ENCODE peak calls at places on chromosomes 13 and 19, in seven cellular contexts. R is suprapubic skin, G is sigmoid colon, U is breast epithelium, K is stomach, M is transverse colon, W is endothelial cell of umbilical vein. T is an unnamed sample.

GRCh38 chr19:27774827-27775226 is 1438.1 kb downstream of the UQCRFS1 start:
- DNase-seq in R (no peak), G (no peak), U (no peak), K (no peak), M (no peak), W (no peak), T (no peak)

GRCh38 chr13:41411536-41411935 is 45.8 kb upstream of the RGCC start:
- DNase-seq in R (no peak), G (no peak), U (no peak), K (no peak), M (no peak), W (peak; percentile 32), T (peak; percentile 54)

GRCh38 chr13:35766663-35767062 is 290.2 kb upstream of the MAB21L1 start:
- DNase-seq in R (no peak), G (no peak), U (no peak), K (no peak), M (no peak), W (no peak), T (no peak)

GRCh38 chr13:23608704-23609413 is 38.6 kb downstream of the TNFRSF19 start:
- DNase-seq in R (no peak), G (peak; percentile 78), U (no peak), K (no peak), M (peak; percentile 18), W (peak; percentile 88), T (peak; percentile 88)

GRCh38 chr19:10392120-10392519 is 11.2 kb downstream of the CDC37 start:
- DNase-seq in R (no peak), G (no peak), U (no peak), K (no peak), M (no peak), W (no peak), T (no peak)

GRCh38 chr13:48158915-48159314 is 64.0 kb upstream of the MED4 start:
- DNase-seq in R (no peak), G (no peak), U (no peak), K (no peak), M (no peak), W (no peak), T (no peak)

GRCh38 chr13:59447846-59448620 is 715.7 kb downstream of the DIAPH3 start:
- DNase-seq in R (no peak), G (no peak), U (no peak), K (no peak), M (no peak), W (no peak), T (no peak)

GRCh38 chr19:23526302-23526701 is 131.0 kb upstream of the ZNF91 start:
- DNase-seq in R (no peak), G (no peak), U (no peak), K (no peak), M (no peak), W (no peak), T (no peak)

GRCh38 chr19:41226874-41227390 is 7.9 kb downstream of the AXL start:
- DNase-seq in R (no peak), G (no peak), U (no peak), K (no peak), M (no peak), W (no peak), T (no peak)

GRCh38 chr19:42269518-42270345 is 680 bp downstream of the CIC start:
- DNase-seq in R (peak; percentile 81), G (peak; percentile 77), U (peak; percentile 58), K (no peak), M (no peak), W (no peak), T (peak; percentile 88)

GRCh38 chr19:1068111-1069001 is 1.4 kb downstream of the ARHGAP45 start:
- DNase-seq in R (no peak), G (no peak), U (no peak), K (no peak), M (peak; percentile 66), W (no peak), T (peak; percentile 97)
- H3K4me1 ChIP-seq in R (peaks cover 62% of the 10 kb centered on the region), G (peaks cover 35% of the 10 kb centered on the region), U (peaks cover 19% of the 10 kb centered on the region), K (peaks cover 69% of the 10 kb centered on the region), M (peaks cover 34% of the 10 kb centered on the region), W (peaks cover 35% of the 10 kb centered on the region), T (peaks cover 100% of the 10 kb centered on the region)

DNA sequence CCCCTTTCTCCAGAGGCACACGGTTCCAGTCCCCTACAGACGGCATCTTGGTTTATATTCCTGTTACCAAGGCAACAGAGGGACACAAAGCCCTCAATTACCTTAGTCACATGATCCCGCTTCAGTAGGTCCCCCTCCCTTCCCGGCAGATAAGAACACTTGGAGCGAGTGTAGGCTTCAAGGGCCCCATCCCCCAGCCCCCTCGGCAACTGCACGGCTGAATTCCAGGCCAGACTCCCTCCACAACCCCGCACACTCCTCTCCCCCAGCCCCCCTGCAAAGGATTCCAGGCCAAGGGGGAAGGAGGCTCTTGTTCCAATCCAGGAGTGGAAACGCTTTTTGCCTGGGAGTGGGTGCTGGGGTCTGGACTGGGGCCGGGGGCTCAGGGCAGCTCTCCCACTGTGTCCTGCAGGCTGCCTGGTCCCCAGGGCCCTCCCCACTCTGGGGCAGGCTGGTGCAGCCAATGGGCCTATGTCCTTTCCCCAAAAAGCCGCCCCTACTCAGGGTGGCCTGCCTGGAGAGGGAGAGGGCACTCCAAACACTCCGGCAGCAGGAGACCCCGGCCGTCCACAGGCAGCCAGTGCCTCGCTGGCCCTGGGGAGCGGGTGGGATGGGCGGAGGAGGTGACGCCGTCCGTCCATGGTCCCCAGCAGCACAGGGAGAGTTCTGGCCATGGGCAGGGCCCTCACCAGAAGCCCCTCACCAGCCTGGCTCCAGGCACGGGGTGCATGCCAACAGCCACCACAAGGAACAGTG is 62.6 kb downstream of the MLLT1 start:
- DNase-seq in R (no peak), G (peak; percentile 66), U (no peak), K (no peak), M (no peak), W (no peak), T (peak; percentile 71)
- TF ChIP-seq POLR2A in R (no peak), G (no peak), U (no peak), K (no peak), M (no peak), W (no peak), T (no peak)

GRCh38 chr13:82661126-82661525 is 1221.1 kb downstream of the SLITRK1 start:
- DNase-seq in R (no peak), G (no peak), U (no peak), K (no peak), M (no peak), W (no peak), T (no peak)
- TF ChIP-seq POLR2AphosphoS5 in R (no peak), G (no peak), U (no peak), K (no peak), M (no peak), W (no peak), T (no peak)

DNA sequence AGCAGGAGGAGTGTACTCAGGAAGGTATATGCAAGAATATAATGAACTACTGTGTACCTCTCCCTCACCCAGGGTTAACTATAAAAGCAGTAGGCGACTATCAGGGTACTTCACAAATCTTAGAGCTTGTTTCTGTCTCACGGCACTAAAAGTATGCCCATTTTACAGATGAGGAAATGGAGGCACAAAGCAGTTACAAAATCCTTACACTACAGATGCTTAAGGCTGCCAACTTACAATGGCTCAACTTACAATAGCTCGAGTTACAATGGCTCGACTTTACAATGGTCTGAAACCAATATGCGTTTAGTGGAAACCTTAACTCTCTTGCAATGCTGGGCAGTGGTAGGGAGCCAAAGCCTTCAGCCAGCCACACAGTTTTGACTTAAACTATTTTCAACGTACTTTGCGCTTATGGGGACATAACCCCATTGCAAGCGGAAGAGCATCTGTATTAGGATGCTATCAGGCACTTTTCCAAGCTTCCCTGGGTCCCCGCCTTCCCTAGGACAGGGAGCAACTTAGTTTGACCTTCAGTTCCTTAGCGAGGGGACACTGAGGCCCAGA is 4.1 kb downstream of the FCER2 start:
- DNase-seq in R (no peak), G (no peak), U (no peak), K (no peak), M (no peak), W (no peak), T (no peak)
- H3K4me1 ChIP-seq in R (no peaks in the 10 kb centered on the region), G (no peaks in the 10 kb centered on the region), U (no peaks in the 10 kb centered on the region), K (no peaks in the 10 kb centered on the region), M (no peaks in the 10 kb centered on the region), W (no peaks in the 10 kb centered on the region), T (peaks cover 42% of the 10 kb centered on the region)

GRCh38 chr19:30854207-30854606 is 482.0 kb downstream of the ZNF536 start:
- DNase-seq in R (no peak), G (no peak), U (no peak), K (no peak), M (no peak), W (no peak), T (no peak)
- TF ChIP-seq POLR2A in R (no peak), G (no peak), U (no peak), K (no peak), M (no peak), W (no peak), T (no peak)

GRCh38 chr19:18438331-18439024 is 545 bp upstream of the ISYNA1 start:
- DNase-seq in R (no peak), G (no peak), U (peak; percentile 50), K (no peak), M (no peak), W (peak; percentile 24), T (peak; percentile 84)
- TF ChIP-seq POLR2AphosphoS5 in R (no peak), G (no peak), U (peak; percentile 55), K (no peak), M (no peak), W (no peak), T (peak; percentile 24)

DNA sequence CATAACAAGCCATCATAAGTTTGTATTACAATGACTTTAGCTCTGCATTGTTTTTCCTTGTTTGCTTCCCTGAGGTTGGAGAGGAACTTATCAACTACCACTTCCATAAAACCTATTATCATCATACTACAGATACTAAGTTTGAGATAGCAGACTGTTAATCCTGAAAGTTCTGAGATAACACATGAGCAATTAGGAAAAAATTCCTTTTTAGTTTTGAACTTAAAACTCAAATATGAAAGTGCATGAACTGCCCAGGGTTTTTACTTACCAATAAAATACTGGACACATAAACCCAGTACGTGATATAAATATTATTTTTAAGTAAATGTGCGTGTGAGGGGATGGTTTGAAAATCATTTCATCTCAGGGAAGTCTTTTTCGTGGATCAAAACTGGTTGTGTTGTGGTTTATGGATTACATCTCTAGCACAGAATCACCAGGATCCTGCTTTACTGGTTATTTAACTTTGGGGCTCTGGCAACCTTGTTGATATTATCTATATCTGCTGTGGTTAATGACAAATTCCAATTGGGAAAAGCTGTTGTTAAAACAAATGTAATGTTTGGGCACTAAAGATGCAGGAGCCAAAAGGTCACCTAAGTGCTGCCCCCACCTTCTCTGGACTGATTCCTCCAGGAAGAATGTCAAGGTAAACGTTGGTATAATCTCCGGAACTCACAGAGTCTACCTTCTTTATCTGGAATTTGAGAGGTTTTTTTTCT is 12.4 kb downstream of the CDX2 start:
- DNase-seq in R (no peak), G (no peak), U (no peak), K (no peak), M (no peak), W (no peak), T (no peak)
- H3K4me1 ChIP-seq in R (peaks cover 35% of the 10 kb centered on the region), G (peaks cover 32% of the 10 kb centered on the region), U (peaks cover 8% of the 10 kb centered on the region), K (peaks cover 54% of the 10 kb centered on the region), M (no peaks in the 10 kb centered on the region), W (peaks cover 18% of the 10 kb centered on the region), T (peaks cover 21% of the 10 kb centered on the region)

DNA sequence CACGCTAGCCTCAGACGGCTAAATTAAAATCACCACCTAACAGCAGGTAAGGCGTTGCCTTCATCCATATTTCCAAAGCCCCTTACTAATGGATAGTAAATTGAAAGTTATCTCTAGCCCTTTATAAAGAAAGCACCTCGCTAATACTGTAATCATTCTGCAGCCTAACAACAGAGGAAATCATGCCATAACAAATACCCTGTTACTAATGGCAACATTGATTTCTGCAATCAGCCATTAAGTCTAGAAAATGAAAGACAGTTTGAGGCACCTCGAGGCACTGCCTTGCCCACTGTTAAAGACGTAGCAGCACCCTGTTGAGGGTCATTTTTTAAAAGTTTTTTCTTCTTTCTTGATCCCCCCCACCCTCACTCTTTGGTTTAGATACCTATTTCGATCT is 74.7 kb downstream of the ZNF536 start:
- DNase-seq in R (no peak), G (no peak), U (no peak), K (no peak), M (no peak), W (no peak), T (no peak)
- TF ChIP-seq POLR2A in R (no peak), G (no peak), U (no peak), K (no peak), M (no peak), W (no peak), T (no peak)

T was measured in spleen.